ENCODE peak calls at places on chromosomes 16 and 17, in ten cellular contexts. One of them, this sample, is unnamed.

GRCh38 chr17:33169580-33170285 is 123.4 kb downstream of the ASIC2 start:
- DNase-seq in lung microvascular endothelial cell: no peak
- DNase-seq in GM20000: no peak
- DNase-seq in A549: no peak
- DNase-seq in stimulated activated CD8-positive, alpha-beta memory T cell treated with anti-CD3 and anti-CD28 coated beads, Interleukin-4, amount 100 ng/mL, for 4 hours: no peak
- DNase-seq in neural progenitor cell: no peak
- DNase-seq in HS-5: peak
- DNase-seq in CD8-positive, alpha-beta memory T cell: no peak
- DNase-seq in activated naive CD8-positive, alpha-beta T cell treated with anti-CD3 and anti-CD28 coated beads, Interleukin-2, amount 50 U/mL, for 24 hours: no peak
- DNase-seq in thoracic aorta: no peak
- DNase-seq in this sample: no peak

GRCh38 chr17:6526362-6527152 is 29.8 kb downstream of the PITPNM3 start:
- DNase-seq in lung microvascular endothelial cell: peak
- DNase-seq in GM20000: no peak
- DNase-seq in A549: no peak
- DNase-seq in stimulated activated CD8-positive, alpha-beta memory T cell treated with anti-CD3 and anti-CD28 coated beads, Interleukin-4, amount 100 ng/mL, for 4 hours: no peak
- DNase-seq in neural progenitor cell: peak
- DNase-seq in HS-5: no peak
- DNase-seq in CD8-positive, alpha-beta memory T cell: no peak
- DNase-seq in activated naive CD8-positive, alpha-beta T cell treated with anti-CD3 and anti-CD28 coated beads, Interleukin-2, amount 50 U/mL, for 24 hours: no peak
- DNase-seq in thoracic aorta: no peak
- DNase-seq in this sample: no peak

GRCh38 chr17:40606548-40607353 is 40.9 kb downstream of the SMARCE1 start:
- DNase-seq in lung microvascular endothelial cell: no peak
- DNase-seq in GM20000: no peak
- DNase-seq in A549: no peak
- DNase-seq in stimulated activated CD8-positive, alpha-beta memory T cell treated with anti-CD3 and anti-CD28 coated beads, Interleukin-4, amount 100 ng/mL, for 4 hours: no peak
- DNase-seq in neural progenitor cell: no peak
- DNase-seq in HS-5: no peak
- DNase-seq in CD8-positive, alpha-beta memory T cell: no peak
- DNase-seq in activated naive CD8-positive, alpha-beta T cell treated with anti-CD3 and anti-CD28 coated beads, Interleukin-2, amount 50 U/mL, for 24 hours: no peak
- DNase-seq in thoracic aorta: no peak
- DNase-seq in this sample: no peak

GRCh38 chr17:14616508-14616907 is 315.6 kb downstream of the HS3ST3B1 start:
- DNase-seq in lung microvascular endothelial cell: no peak
- DNase-seq in GM20000: no peak
- DNase-seq in A549: no peak
- DNase-seq in stimulated activated CD8-positive, alpha-beta memory T cell treated with anti-CD3 and anti-CD28 coated beads, Interleukin-4, amount 100 ng/mL, for 4 hours: no peak
- DNase-seq in neural progenitor cell: no peak
- DNase-seq in HS-5: peak
- DNase-seq in CD8-positive, alpha-beta memory T cell: no peak
- DNase-seq in activated naive CD8-positive, alpha-beta T cell treated with anti-CD3 and anti-CD28 coated beads, Interleukin-2, amount 50 U/mL, for 24 hours: no peak
- DNase-seq in thoracic aorta: no peak
- DNase-seq in this sample: no peak

GRCh38 chr16:3906363-3906762 is 25.9 kb upstream of the CREBBP start:
- DNase-seq in lung microvascular endothelial cell: no peak
- DNase-seq in GM20000: no peak
- DNase-seq in A549: no peak
- DNase-seq in stimulated activated CD8-positive, alpha-beta memory T cell treated with anti-CD3 and anti-CD28 coated beads, Interleukin-4, amount 100 ng/mL, for 4 hours: no peak
- DNase-seq in neural progenitor cell: no peak
- DNase-seq in HS-5: no peak
- DNase-seq in CD8-positive, alpha-beta memory T cell: no peak
- DNase-seq in activated naive CD8-positive, alpha-beta T cell treated with anti-CD3 and anti-CD28 coated beads, Interleukin-2, amount 50 U/mL, for 24 hours: no peak
- DNase-seq in thoracic aorta: no peak
- DNase-seq in this sample: no peak

GRCh38 chr17:30476726-30477082 is 504 bp upstream of the GOSR1 start:
- DNase-seq in lung microvascular endothelial cell: no peak
- DNase-seq in GM20000: peak
- DNase-seq in A549: no peak
- DNase-seq in stimulated activated CD8-positive, alpha-beta memory T cell treated with anti-CD3 and anti-CD28 coated beads, Interleukin-4, amount 100 ng/mL, for 4 hours: no peak
- DNase-seq in neural progenitor cell: peak
- DNase-seq in HS-5: no peak
- DNase-seq in CD8-positive, alpha-beta memory T cell: no peak
- DNase-seq in activated naive CD8-positive, alpha-beta T cell treated with anti-CD3 and anti-CD28 coated beads, Interleukin-2, amount 50 U/mL, for 24 hours: peak
- DNase-seq in thoracic aorta: no peak
- DNase-seq in this sample: peak

GRCh38 chr16:56547120-56547948 is 17.5 kb upstream of the MT4 start:
- DNase-seq in lung microvascular endothelial cell: peak
- DNase-seq in GM20000: no peak
- DNase-seq in A549: no peak
- DNase-seq in stimulated activated CD8-positive, alpha-beta memory T cell treated with anti-CD3 and anti-CD28 coated beads, Interleukin-4, amount 100 ng/mL, for 4 hours: no peak
- DNase-seq in neural progenitor cell: peak
- DNase-seq in HS-5: peak
- DNase-seq in CD8-positive, alpha-beta memory T cell: no peak
- DNase-seq in activated naive CD8-positive, alpha-beta T cell treated with anti-CD3 and anti-CD28 coated beads, Interleukin-2, amount 50 U/mL, for 24 hours: no peak
- DNase-seq in thoracic aorta: no peak
- DNase-seq in this sample: no peak

GRCh38 chr16:8621572-8622314 is at the start of gene METTL22:
- DNase-seq in lung microvascular endothelial cell: peak
- DNase-seq in GM20000: peak
- DNase-seq in A549: peak
- DNase-seq in stimulated activated CD8-positive, alpha-beta memory T cell treated with anti-CD3 and anti-CD28 coated beads, Interleukin-4, amount 100 ng/mL, for 4 hours: peak
- DNase-seq in neural progenitor cell: peak
- DNase-seq in HS-5: peak
- DNase-seq in CD8-positive, alpha-beta memory T cell: peak
- DNase-seq in activated naive CD8-positive, alpha-beta T cell treated with anti-CD3 and anti-CD28 coated beads, Interleukin-2, amount 50 U/mL, for 24 hours: peak
- DNase-seq in thoracic aorta: peak
- DNase-seq in this sample: peak

GRCh38 chr17:19996502-19996901 is 12.7 kb upstream of the SPECC1 start:
- DNase-seq in lung microvascular endothelial cell: no peak
- DNase-seq in GM20000: no peak
- DNase-seq in A549: no peak
- DNase-seq in stimulated activated CD8-positive, alpha-beta memory T cell treated with anti-CD3 and anti-CD28 coated beads, Interleukin-4, amount 100 ng/mL, for 4 hours: no peak
- DNase-seq in neural progenitor cell: peak
- DNase-seq in HS-5: no peak
- DNase-seq in CD8-positive, alpha-beta memory T cell: no peak
- DNase-seq in activated naive CD8-positive, alpha-beta T cell treated with anti-CD3 and anti-CD28 coated beads, Interleukin-2, amount 50 U/mL, for 24 hours: no peak
- DNase-seq in thoracic aorta: no peak
- DNase-seq in this sample: peak

GRCh38 chr17:73360961-73361761 is 49.4 kb upstream of the CDC42EP4 start:
- DNase-seq in lung microvascular endothelial cell: no peak
- DNase-seq in GM20000: no peak
- DNase-seq in A549: no peak
- DNase-seq in stimulated activated CD8-positive, alpha-beta memory T cell treated with anti-CD3 and anti-CD28 coated beads, Interleukin-4, amount 100 ng/mL, for 4 hours: no peak
- DNase-seq in neural progenitor cell: peak
- DNase-seq in HS-5: no peak
- DNase-seq in CD8-positive, alpha-beta memory T cell: no peak
- DNase-seq in activated naive CD8-positive, alpha-beta T cell treated with anti-CD3 and anti-CD28 coated beads, Interleukin-2, amount 50 U/mL, for 24 hours: no peak
- DNase-seq in thoracic aorta: no peak
- DNase-seq in this sample: peak

GRCh38 chr17:179721-180379 is 1.6 kb downstream of the DOC2B start:
- DNase-seq in lung microvascular endothelial cell: no peak
- DNase-seq in GM20000: no peak
- DNase-seq in A549: no peak
- DNase-seq in stimulated activated CD8-positive, alpha-beta memory T cell treated with anti-CD3 and anti-CD28 coated beads, Interleukin-4, amount 100 ng/mL, for 4 hours: no peak
- DNase-seq in neural progenitor cell: peak
- DNase-seq in HS-5: no peak
- DNase-seq in CD8-positive, alpha-beta memory T cell: no peak
- DNase-seq in activated naive CD8-positive, alpha-beta T cell treated with anti-CD3 and anti-CD28 coated beads, Interleukin-2, amount 50 U/mL, for 24 hours: no peak
- DNase-seq in thoracic aorta: no peak
- DNase-seq in this sample: peak

GRCh38 chr16:26857371-26857770 is 209.4 kb upstream of the C16orf82 start:
- DNase-seq in lung microvascular endothelial cell: no peak
- DNase-seq in GM20000: no peak
- DNase-seq in A549: no peak
- DNase-seq in stimulated activated CD8-positive, alpha-beta memory T cell treated with anti-CD3 and anti-CD28 coated beads, Interleukin-4, amount 100 ng/mL, for 4 hours: no peak
- DNase-seq in neural progenitor cell: no peak
- DNase-seq in HS-5: no peak
- DNase-seq in CD8-positive, alpha-beta memory T cell: no peak
- DNase-seq in activated naive CD8-positive, alpha-beta T cell treated with anti-CD3 and anti-CD28 coated beads, Interleukin-2, amount 50 U/mL, for 24 hours: no peak
- DNase-seq in thoracic aorta: no peak
- DNase-seq in this sample: no peak